ENCODE peak calls at places on chromosomes 1 and 21, in ten cellular contexts. One of them, this sample, is unnamed. For H3K4me1, the result is how much of the 10 kb centered on the place peaks cover.

GRCh38 chr1:156282143-156282478 is 514 bp downstream of the SMG5 start:
- DNase-seq in tibial artery: no peak
- DNase-seq in cardiac muscle cell: no peak
- DNase-seq in endothelial cell of umbilical vein: peak
- DNase-seq in heart left ventricle: no peak
- DNase-seq in CD4-positive, alpha-beta memory T cell: no peak
- DNase-seq in colonic mucosa: peak
- DNase-seq in IMR-90: no peak
- DNase-seq in CD8-positive, alpha-beta memory T cell: no peak
- DNase-seq in fibroblast of lung: no peak
- DNase-seq in this sample: no peak

GRCh38 chr1:222654849-222655248 is 37.0 kb downstream of the MIA3 start:
- DNase-seq in tibial artery: peak
- DNase-seq in cardiac muscle cell: peak
- DNase-seq in endothelial cell of umbilical vein: peak
- DNase-seq in heart left ventricle: peak
- DNase-seq in CD4-positive, alpha-beta memory T cell: peak
- DNase-seq in colonic mucosa: peak
- DNase-seq in IMR-90: no peak
- DNase-seq in CD8-positive, alpha-beta memory T cell: peak
- DNase-seq in fibroblast of lung: no peak
- DNase-seq in this sample: no peak

GRCh38 chr21:37219766-37220432 is 47.2 kb downstream of the VPS26C start:
- DNase-seq in tibial artery: no peak
- DNase-seq in cardiac muscle cell: peak
- DNase-seq in endothelial cell of umbilical vein: no peak
- DNase-seq in heart left ventricle: no peak
- DNase-seq in CD4-positive, alpha-beta memory T cell: peak
- DNase-seq in colonic mucosa: no peak
- DNase-seq in IMR-90: no peak
- DNase-seq in CD8-positive, alpha-beta memory T cell: peak
- DNase-seq in fibroblast of lung: no peak
- DNase-seq in this sample: no peak

GRCh38 chr1:153778051-153778823 is 3.0 kb downstream of the SLC27A3 start:
- DNase-seq in tibial artery: no peak
- DNase-seq in cardiac muscle cell: no peak
- DNase-seq in endothelial cell of umbilical vein: no peak
- DNase-seq in heart left ventricle: no peak
- DNase-seq in CD4-positive, alpha-beta memory T cell: no peak
- DNase-seq in colonic mucosa: no peak
- DNase-seq in IMR-90: no peak
- DNase-seq in CD8-positive, alpha-beta memory T cell: no peak
- DNase-seq in fibroblast of lung: no peak
- DNase-seq in this sample: no peak

GRCh38 chr1:208206092-208206698 is 38.0 kb downstream of the PLXNA2 start:
- DNase-seq in tibial artery: no peak
- DNase-seq in cardiac muscle cell: no peak
- DNase-seq in endothelial cell of umbilical vein: no peak
- DNase-seq in heart left ventricle: no peak
- DNase-seq in CD4-positive, alpha-beta memory T cell: no peak
- DNase-seq in colonic mucosa: no peak
- DNase-seq in IMR-90: no peak
- DNase-seq in CD8-positive, alpha-beta memory T cell: no peak
- DNase-seq in fibroblast of lung: no peak
- DNase-seq in this sample: no peak

GRCh38 chr1:244076740-244077139 is 25.7 kb downstream of the ZBTB18 start:
- DNase-seq in tibial artery: no peak
- DNase-seq in cardiac muscle cell: no peak
- DNase-seq in endothelial cell of umbilical vein: no peak
- DNase-seq in heart left ventricle: no peak
- DNase-seq in CD4-positive, alpha-beta memory T cell: no peak
- DNase-seq in colonic mucosa: no peak
- DNase-seq in IMR-90: no peak
- DNase-seq in CD8-positive, alpha-beta memory T cell: no peak
- DNase-seq in fibroblast of lung: no peak
- DNase-seq in this sample: peak

GRCh38 chr1:205506409-205507196 is 2.1 kb downstream of the CDK18 start:
- DNase-seq in tibial artery: no peak
- DNase-seq in cardiac muscle cell: no peak
- DNase-seq in endothelial cell of umbilical vein: no peak
- DNase-seq in heart left ventricle: no peak
- DNase-seq in CD4-positive, alpha-beta memory T cell: no peak
- DNase-seq in colonic mucosa: no peak
- DNase-seq in IMR-90: no peak
- DNase-seq in CD8-positive, alpha-beta memory T cell: no peak
- DNase-seq in fibroblast of lung: no peak
- DNase-seq in this sample: no peak

GRCh38 chr1:119924948-119925898 is 28.9 kb upstream of the ADAM30 start:
- DNase-seq in tibial artery: no peak
- DNase-seq in cardiac muscle cell: no peak
- DNase-seq in endothelial cell of umbilical vein: no peak
- DNase-seq in heart left ventricle: no peak
- DNase-seq in CD4-positive, alpha-beta memory T cell: no peak
- DNase-seq in colonic mucosa: no peak
- DNase-seq in IMR-90: no peak
- DNase-seq in CD8-positive, alpha-beta memory T cell: no peak
- DNase-seq in fibroblast of lung: no peak
- DNase-seq in this sample: no peak

GRCh38 chr1:31524196-31524967 is 51.9 kb upstream of the TINAGL1 start:
- DNase-seq in tibial artery: peak
- DNase-seq in cardiac muscle cell: no peak
- DNase-seq in endothelial cell of umbilical vein: no peak
- DNase-seq in heart left ventricle: no peak
- DNase-seq in CD4-positive, alpha-beta memory T cell: no peak
- DNase-seq in colonic mucosa: no peak
- DNase-seq in IMR-90: no peak
- DNase-seq in CD8-positive, alpha-beta memory T cell: no peak
- DNase-seq in fibroblast of lung: no peak
- DNase-seq in this sample: no peak

GRCh38 chr1:179877586-179878265 is at the start of gene TOR1AIP2:
- DNase-seq in tibial artery: peak
- DNase-seq in cardiac muscle cell: peak
- DNase-seq in endothelial cell of umbilical vein: peak
- DNase-seq in heart left ventricle: peak
- DNase-seq in CD4-positive, alpha-beta memory T cell: peak
- DNase-seq in colonic mucosa: peak
- DNase-seq in IMR-90: peak
- DNase-seq in CD8-positive, alpha-beta memory T cell: peak
- DNase-seq in fibroblast of lung: peak
- DNase-seq in this sample: peak

GRCh38 chr21:36321325-36322082 is 1.5 kb downstream of the MORC3 start:
- DNase-seq in tibial artery: no peak
- DNase-seq in cardiac muscle cell: peak
- DNase-seq in endothelial cell of umbilical vein: peak
- DNase-seq in heart left ventricle: no peak
- DNase-seq in CD4-positive, alpha-beta memory T cell: no peak
- DNase-seq in colonic mucosa: no peak
- DNase-seq in IMR-90: peak
- DNase-seq in CD8-positive, alpha-beta memory T cell: no peak
- DNase-seq in fibroblast of lung: peak
- DNase-seq in this sample: peak

GRCh38 chr1:67726224-67726623 is 41.2 kb downstream of the GADD45A start:
- DNase-seq in tibial artery: no peak
- DNase-seq in cardiac muscle cell: no peak
- DNase-seq in endothelial cell of umbilical vein: peak
- DNase-seq in heart left ventricle: no peak
- DNase-seq in CD4-positive, alpha-beta memory T cell: no peak
- DNase-seq in colonic mucosa: no peak
- DNase-seq in IMR-90: peak
- DNase-seq in CD8-positive, alpha-beta memory T cell: no peak
- DNase-seq in fibroblast of lung: no peak
- DNase-seq in this sample: no peak

GRCh38 chr1:41493117-41493536 is 8.6 kb upstream of the EDN2 start:
- DNase-seq in tibial artery: no peak
- DNase-seq in cardiac muscle cell: peak
- DNase-seq in endothelial cell of umbilical vein: peak
- DNase-seq in heart left ventricle: no peak
- DNase-seq in CD4-positive, alpha-beta memory T cell: no peak
- DNase-seq in colonic mucosa: no peak
- DNase-seq in IMR-90: peak
- DNase-seq in CD8-positive, alpha-beta memory T cell: no peak
- DNase-seq in fibroblast of lung: peak
- DNase-seq in this sample: no peak

GRCh38 chr1:41495171-41495948 is 10.9 kb upstream of the EDN2 start:
- DNase-seq in tibial artery: no peak
- DNase-seq in cardiac muscle cell: peak
- DNase-seq in endothelial cell of umbilical vein: peak
- DNase-seq in heart left ventricle: no peak
- DNase-seq in CD4-positive, alpha-beta memory T cell: no peak
- DNase-seq in colonic mucosa: no peak
- DNase-seq in IMR-90: peak
- DNase-seq in CD8-positive, alpha-beta memory T cell: no peak
- DNase-seq in fibroblast of lung: peak
- DNase-seq in this sample: peak

GRCh38 chr1:41496080-41497055 is 11.9 kb upstream of the EDN2 start:
- DNase-seq in tibial artery: peak
- DNase-seq in cardiac muscle cell: peak
- DNase-seq in endothelial cell of umbilical vein: peak
- DNase-seq in heart left ventricle: peak
- DNase-seq in CD4-positive, alpha-beta memory T cell: no peak
- DNase-seq in colonic mucosa: peak
- DNase-seq in IMR-90: peak
- DNase-seq in CD8-positive, alpha-beta memory T cell: no peak
- DNase-seq in fibroblast of lung: peak
- DNase-seq in this sample: peak

GRCh38 chr1:41493626-41494350 is 9.3 kb upstream of the EDN2 start:
- DNase-seq in tibial artery: no peak
- DNase-seq in cardiac muscle cell: no peak
- DNase-seq in endothelial cell of umbilical vein: no peak
- DNase-seq in heart left ventricle: no peak
- DNase-seq in CD4-positive, alpha-beta memory T cell: no peak
- DNase-seq in colonic mucosa: no peak
- DNase-seq in IMR-90: no peak
- DNase-seq in CD8-positive, alpha-beta memory T cell: no peak
- DNase-seq in fibroblast of lung: no peak
- DNase-seq in this sample: no peak

DNA sequence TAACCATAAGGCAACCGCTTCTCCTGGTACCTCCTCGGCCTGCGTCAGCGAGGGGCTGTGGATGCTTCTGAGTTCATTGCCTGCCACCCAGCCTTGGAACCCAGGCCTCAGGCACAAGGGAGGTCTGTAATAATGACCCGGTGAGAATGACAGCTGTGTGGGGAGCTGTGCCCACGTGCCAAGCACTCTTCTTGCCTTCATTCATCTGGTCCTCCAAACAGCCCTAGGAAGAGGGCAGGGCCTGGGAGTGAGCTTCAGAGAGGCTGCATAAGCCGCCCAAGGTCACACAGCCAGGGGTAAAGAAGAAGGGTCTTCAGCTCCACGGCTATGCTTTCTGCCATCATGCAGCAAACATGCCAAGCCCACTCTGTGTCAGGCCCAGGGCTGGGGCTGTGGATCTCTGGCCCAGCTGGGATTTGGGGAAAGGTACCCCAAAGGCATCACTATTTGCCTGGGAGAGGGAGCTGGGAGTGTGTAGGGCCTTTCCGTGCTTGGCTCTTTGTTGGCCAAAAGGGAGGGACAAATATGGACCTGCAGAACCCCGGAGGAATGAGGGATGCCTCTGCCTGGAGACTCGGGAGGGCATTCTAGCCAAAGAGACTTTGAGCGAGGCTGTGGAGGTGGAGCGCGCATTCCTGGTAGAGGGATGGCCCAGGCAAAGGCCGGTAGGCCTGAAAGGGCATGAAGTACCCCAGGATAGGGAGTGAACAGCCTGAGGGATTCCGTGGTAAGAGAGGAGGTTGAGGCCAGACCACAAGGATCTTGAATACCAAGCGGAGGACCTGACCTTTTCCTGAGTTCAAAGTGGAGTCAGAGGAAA is 10.1 kb upstream of the EDN2 start:
- DNase-seq in tibial artery: no peak
- DNase-seq in cardiac muscle cell: no peak
- DNase-seq in endothelial cell of umbilical vein: no peak
- DNase-seq in heart left ventricle: no peak
- DNase-seq in CD4-positive, alpha-beta memory T cell: no peak
- DNase-seq in colonic mucosa: no peak
- DNase-seq in IMR-90: no peak
- DNase-seq in CD8-positive, alpha-beta memory T cell: no peak
- DNase-seq in fibroblast of lung: no peak
- DNase-seq in this sample: no peak
- H3K27ac ChIP-seq in tibial artery: peak
- H3K27ac ChIP-seq in cardiac muscle cell: peak
- H3K27ac ChIP-seq in endothelial cell of umbilical vein: no peak
- H3K27ac ChIP-seq in heart left ventricle: no peak
- H3K27ac ChIP-seq in CD4-positive, alpha-beta memory T cell: no peak
- H3K27ac ChIP-seq in colonic mucosa: no peak
- H3K27ac ChIP-seq in IMR-90: no peak
- H3K27ac ChIP-seq in CD8-positive, alpha-beta memory T cell: no peak
- H3K27ac ChIP-seq in fibroblast of lung: no peak
- H3K27ac ChIP-seq in this sample: no peak

GRCh38 chr1:231938651-231939050 is 312.1 kb downstream of the DISC1 start:
- DNase-seq in tibial artery: no peak
- DNase-seq in cardiac muscle cell: peak
- DNase-seq in endothelial cell of umbilical vein: no peak
- DNase-seq in heart left ventricle: no peak
- DNase-seq in CD4-positive, alpha-beta memory T cell: no peak
- DNase-seq in colonic mucosa: no peak
- DNase-seq in IMR-90: peak
- DNase-seq in CD8-positive, alpha-beta memory T cell: no peak
- DNase-seq in fibroblast of lung: peak
- DNase-seq in this sample: no peak
- H3K4me1 ChIP-seq in tibial artery: under half
- H3K4me1 ChIP-seq in cardiac muscle cell: half or more
- H3K4me1 ChIP-seq in endothelial cell of umbilical vein: under half
- H3K4me1 ChIP-seq in heart left ventricle: under half
- H3K4me1 ChIP-seq in CD4-positive, alpha-beta memory T cell: under half
- H3K4me1 ChIP-seq in colonic mucosa: under half
- H3K4me1 ChIP-seq in IMR-90: under half
- H3K4me1 ChIP-seq in CD8-positive, alpha-beta memory T cell: under half
- H3K4me1 ChIP-seq in fibroblast of lung: under half
- H3K4me1 ChIP-seq in this sample: under half

DNA sequence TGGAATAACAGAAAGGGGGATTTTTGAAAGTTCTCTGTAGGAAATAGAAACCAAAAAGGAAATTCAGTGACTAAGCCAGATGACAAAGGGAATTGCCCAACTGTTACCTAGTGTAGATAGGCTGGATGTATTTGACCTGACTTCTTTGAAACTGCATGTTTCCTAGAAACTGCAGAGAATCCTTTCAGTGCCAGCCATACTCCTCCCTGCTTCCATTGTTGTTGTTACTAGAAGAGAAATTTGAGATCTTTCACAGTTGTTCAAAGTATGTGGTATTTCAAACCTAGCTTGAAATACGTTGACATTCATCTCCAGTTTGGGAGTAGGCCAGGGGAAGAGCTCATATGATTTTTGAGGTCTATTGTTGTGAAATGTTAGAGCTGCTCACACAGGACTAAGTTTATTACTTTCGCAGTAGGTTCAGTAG is 1.8 kb upstream of the GBP5 start:
- DNase-seq in tibial artery: no peak
- DNase-seq in cardiac muscle cell: peak
- DNase-seq in endothelial cell of umbilical vein: no peak
- DNase-seq in heart left ventricle: no peak
- DNase-seq in CD4-positive, alpha-beta memory T cell: peak
- DNase-seq in colonic mucosa: no peak
- DNase-seq in IMR-90: peak
- DNase-seq in CD8-positive, alpha-beta memory T cell: peak
- DNase-seq in fibroblast of lung: peak
- DNase-seq in this sample: no peak
- H3K27ac ChIP-seq in tibial artery: no peak
- H3K27ac ChIP-seq in cardiac muscle cell: no peak
- H3K27ac ChIP-seq in endothelial cell of umbilical vein: no peak
- H3K27ac ChIP-seq in heart left ventricle: no peak
- H3K27ac ChIP-seq in CD4-positive, alpha-beta memory T cell: peak
- H3K27ac ChIP-seq in colonic mucosa: peak
- H3K27ac ChIP-seq in IMR-90: no peak
- H3K27ac ChIP-seq in CD8-positive, alpha-beta memory T cell: peak
- H3K27ac ChIP-seq in fibroblast of lung: no peak
- H3K27ac ChIP-seq in this sample: no peak

GRCh38 chr1:47406966-47407365 is 9.1 kb upstream of the FOXE3 start:
- DNase-seq in tibial artery: no peak
- DNase-seq in cardiac muscle cell: no peak
- DNase-seq in endothelial cell of umbilical vein: no peak
- DNase-seq in heart left ventricle: no peak
- DNase-seq in CD4-positive, alpha-beta memory T cell: no peak
- DNase-seq in colonic mucosa: no peak
- DNase-seq in IMR-90: no peak
- DNase-seq in CD8-positive, alpha-beta memory T cell: no peak
- DNase-seq in fibroblast of lung: no peak
- DNase-seq in this sample: no peak
- H3K4me1 ChIP-seq in tibial artery: under half
- H3K4me1 ChIP-seq in cardiac muscle cell: under half
- H3K4me1 ChIP-seq in endothelial cell of umbilical vein: under half
- H3K4me1 ChIP-seq in heart left ventricle: under half
- H3K4me1 ChIP-seq in CD4-positive, alpha-beta memory T cell: under half
- H3K4me1 ChIP-seq in colonic mucosa: under half
- H3K4me1 ChIP-seq in IMR-90: under half
- H3K4me1 ChIP-seq in CD8-positive, alpha-beta memory T cell: under half
- H3K4me1 ChIP-seq in fibroblast of lung: under half
- H3K4me1 ChIP-seq in this sample: under half

This sample was measured in endodermal cell.